ENCODE peak calls at places on chromosome X, in ten cellular contexts. Z is pancreas; D is stimulated activated CD4-positive, alpha-beta T cell treated with anti-CD3 and anti-CD28 coated beads, Interleukin-1b, Interleukin-23, amount 100 ng/mL, for 24 hours; V is BE2C; H is skeletal muscle cell; U is H54; L is putamen; E is body of pancreas; F is amygdala; C is endodermal cell. G is an unnamed sample.

GRCh38 chrX:9566150-9566621 is 101.3 kb downstream of the TBL1X start:
- DNase-seq in Z (no peak), D (no peak), V (no peak), H (peak), U (peak), L (peak), E (peak), F (peak), C (no peak), G (no peak)

GRCh38 chrX:65493431-65493830 is 41.2 kb downstream of the LAS1L start:
- DNase-seq in Z (no peak), D (no peak), V (no peak), H (no peak), U (no peak), L (no peak), E (no peak), F (no peak), C (no peak), G (no peak)

GRCh38 chrX:155819966-155820491 is 61.1 kb upstream of the VAMP7 start:
- DNase-seq in Z (peak), D (no peak), V (peak), H (peak), U (peak), L (peak), E (peak), F (peak), C (peak), G (peak)

GRCh38 chrX:100356497-100356896 is 53.6 kb downstream of the PCDH19 start:
- DNase-seq in Z (no peak), D (no peak), V (no peak), H (no peak), U (no peak), L (no peak), E (no peak), F (no peak), C (no peak), G (no peak)

GRCh38 chrX:32966956-32967355 is 244.4 kb downstream of the DMD start:
- DNase-seq in Z (no peak), D (no peak), V (no peak), H (no peak), U (no peak), L (no peak), E (no peak), F (no peak), C (no peak), G (no peak)

GRCh38 chrX:38563006-38563405 is 1.7 kb downstream of the TSPAN7 start:
- DNase-seq in Z (no peak), D (no peak), V (no peak), H (no peak), U (no peak), L (peak), E (no peak), F (no peak), C (no peak), G (no peak)

GRCh38 chrX:46814966-46815365 is 21.9 kb upstream of the RP2 start:
- DNase-seq in Z (no peak), D (no peak), V (no peak), H (no peak), U (no peak), L (no peak), E (no peak), F (no peak), C (no peak), G (no peak)

GRCh38 chrX:153875391-153876111 is 10.4 kb downstream of the L1CAM start:
- DNase-seq in Z (peak), D (peak), V (peak), H (no peak), U (no peak), L (no peak), E (peak), F (peak), C (peak), G (peak)

GRCh38 chrX:69234624-69235023 is 69.4 kb upstream of the PJA1 start:
- DNase-seq in Z (no peak), D (no peak), V (no peak), H (no peak), U (no peak), L (no peak), E (no peak), F (no peak), C (no peak), G (no peak)

GRCh38 chrX:65644621-65645287 is 22.7 kb upstream of the MSN start:
- DNase-seq in Z (peak), D (no peak), V (no peak), H (peak), U (peak), L (peak), E (peak), F (peak), C (no peak), G (no peak)

GRCh38 chrX:69371159-69371558 is 133.0 kb upstream of the NALF2 start:
- DNase-seq in Z (no peak), D (no peak), V (no peak), H (no peak), U (no peak), L (no peak), E (no peak), F (no peak), C (no peak), G (peak)

GRCh38 chrX:30504309-30504708 is 73.3 kb downstream of the TASL start:
- DNase-seq in Z (no peak), D (no peak), V (no peak), H (no peak), U (no peak), L (no peak), E (no peak), F (no peak), C (no peak), G (no peak)

GRCh38 chrX:38260231-38260630 is 39.6 kb upstream of the SRPX start:
- DNase-seq in Z (no peak), D (no peak), V (peak), H (no peak), U (no peak), L (no peak), E (no peak), F (no peak), C (peak), G (peak)

GRCh38 chrX:24259544-24260240 is 54.2 kb downstream of the SUPT20HL2 start:
- DNase-seq in Z (no peak), D (no peak), V (peak), H (no peak), U (no peak), L (peak), E (peak), F (peak), C (peak), G (peak)

GRCh38 chrX:70466968-70467367 is 22.3 kb downstream of the DLG3 start:
- DNase-seq in Z (no peak), D (no peak), V (no peak), H (no peak), U (no peak), L (no peak), E (no peak), F (no peak), C (no peak), G (no peak)

GRCh38 chrX:96445531-96446065 is 239.0 kb upstream of the DIAPH2 start:
- DNase-seq in Z (no peak), D (no peak), V (no peak), H (no peak), U (no peak), L (no peak), E (no peak), F (no peak), C (no peak), G (no peak)

GRCh38 chrX:130170752-130171445 is 863 bp upstream of the RAB33A start:
- DNase-seq in Z (peak), D (no peak), V (peak), H (no peak), U (no peak), L (peak), E (no peak), F (peak), C (peak), G (no peak)

GRCh38 chrX:39854772-39855747 is 242.7 kb downstream of the BCOR start:
- DNase-seq in Z (no peak), D (peak), V (no peak), H (no peak), U (no peak), L (no peak), E (no peak), F (no peak), C (no peak), G (no peak)

GRCh38 chrX:14529288-14529989 is at the start of gene GLRA2:
- DNase-seq in Z (peak), D (no peak), V (no peak), H (no peak), U (no peak), L (no peak), E (no peak), F (no peak), C (peak), G (no peak)

GRCh38 chrX:147570483-147570882 is 341.2 kb upstream of the FMR1 start:
- DNase-seq in Z (no peak), D (no peak), V (no peak), H (no peak), U (no peak), L (no peak), E (no peak), F (no peak), C (no peak), G (no peak)

GRCh38 chrX:128816919-128817318 is 706.4 kb downstream of the SMARCA1 start:
- DNase-seq in Z (no peak), D (no peak), V (no peak), H (no peak), U (peak), L (no peak), E (no peak), F (no peak), C (peak), G (peak)

GRCh38 chrX:19990225-19990518 is 689 bp downstream of the BCLAF3 start:
- DNase-seq in Z (no peak), D (no peak), V (no peak), H (no peak), U (peak), L (no peak), E (no peak), F (no peak), C (no peak), G (no peak)

GRCh38 chrX:129840334-129840733 is 3.4 kb downstream of the ZDHHC9 start:
- DNase-seq in Z (no peak), D (no peak), V (no peak), H (no peak), U (no peak), L (no peak), E (no peak), F (no peak), C (no peak), G (no peak)

GRCh38 chrX:71996826-71997225 is 86.2 kb downstream of the NHSL2 start:
- DNase-seq in Z (no peak), D (no peak), V (no peak), H (no peak), U (no peak), L (no peak), E (no peak), F (no peak), C (peak), G (no peak)

GRCh38 chrX:13197961-13198761 is 121.7 kb downstream of the ATXN3L start:
- DNase-seq in Z (no peak), D (no peak), V (no peak), H (no peak), U (no peak), L (no peak), E (peak), F (peak), C (peak), G (no peak)

GRCh38 chrX:154317391-154318000 is 21.9 kb downstream of the TKTL1 start:
- DNase-seq in Z (no peak), D (no peak), V (peak), H (no peak), U (no peak), L (no peak), E (peak), F (no peak), C (peak), G (peak)

GRCh38 chrX:76433219-76433618 is 5.7 kb downstream of the MAGEE1 start:
- DNase-seq in Z (no peak), D (no peak), V (no peak), H (no peak), U (no peak), L (no peak), E (no peak), F (no peak), C (no peak), G (no peak)

G was measured in WERI-Rb-1.